ENCODE peak calls at places on chromosomes 11 and 22, in four cellular contexts. X is cardiac muscle cell, T is HL-60, D is SK-N-SH. S is an unnamed sample.

GRCh38 chr11:16936643-16937042 is 77.6 kb downstream of the PLEKHA7 start:
- DNase-seq in D (no peak), X (no peak), T (no peak), S (no peak)

GRCh38 chr11:78420796-78421209 is 3.2 kb upstream of the GAB2 start:
- DNase-seq in T (no peak), D (peak; percentile 65), X (peak; percentile 82), S (no peak)

GRCh38 chr11:130146797-130147196 is 12.8 kb upstream of the ST14 start:
- DNase-seq in X (peak; percentile 25), D (no peak), T (peak; percentile 47), S (no peak)

GRCh38 chr11:1501421-1502167 is 15.0 kb upstream of the MOB2 start:
- DNase-seq in X (no peak), D (no peak), T (no peak), S (no peak)

GRCh38 chr11:67261942-67262681 is 4.2 kb upstream of the GRK2 start:
- DNase-seq in D (no peak), X (no peak), T (no peak), S (no peak)

GRCh38 chr11:77561257-77561656 is 28.5 kb upstream of the AQP11 start:
- DNase-seq in T (no peak), D (no peak), X (no peak), S (no peak)

GRCh38 chr22:46588279-46589140 is 31.7 kb upstream of the GRAMD4 start:
- DNase-seq in X (no peak), T (no peak), D (no peak), S (no peak)

GRCh38 chr11:41281131-41281742 is 178.2 kb downstream of the LRRC4C start:
- DNase-seq in X (no peak), D (no peak), T (no peak), S (no peak)

GRCh38 chr11:29996016-29996415 is 20.8 kb downstream of the KCNA4 start:
- DNase-seq in D (no peak), X (no peak), T (no peak), S (no peak)

GRCh38 chr11:10436224-10436623 is 18.8 kb upstream of the AMPD3 start:
- DNase-seq in X (no peak), D (no peak), T (peak; percentile 67), S (no peak)

GRCh38 chr11:130874396-130874795 is 41.9 kb downstream of the SNX19 start:
- DNase-seq in X (no peak), T (no peak), D (no peak), S (no peak)

GRCh38 chr22:23522642-23523251 is 57.3 kb downstream of the IGLL1 start:
- DNase-seq in T (no peak), X (peak; percentile 40), D (peak; percentile 67), S (peak; percentile 57)

GRCh38 chr22:36362819-36363377 is 24.9 kb downstream of the MYH9 start:
- DNase-seq in D (no peak), X (no peak), T (no peak), S (no peak)

GRCh38 chr11:72326151-72326842 is 82.3 kb upstream of the PHOX2A start:
- DNase-seq in T (no peak), X (peak; percentile 34), D (peak; percentile 71), S (no peak)

GRCh38 chr11:33033493-33033892 is 5.9 kb upstream of the TCP11L1 start:
- DNase-seq in X (no peak), D (no peak), T (no peak), S (no peak)

GRCh38 chr11:3044004-3044403 is 13.2 kb downstream of the CARS1 start:
- DNase-seq in X (peak; percentile 47), D (no peak), T (no peak), S (no peak)

GRCh38 chr22:45581549-45582080 is 78.9 kb downstream of the FBLN1 start:
- DNase-seq in T (no peak), X (no peak), D (no peak), S (no peak)

GRCh38 chr22:49992921-49993648 is 19.5 kb downstream of the IL17REL start:
- DNase-seq in X (peak; percentile 60), D (peak; percentile 85), T (no peak), S (peak; percentile 75)

GRCh38 chr22:31442768-31443489 is 43.5 kb downstream of the DRG1 start:
- DNase-seq in T (no peak), X (no peak), D (no peak), S (no peak)

GRCh38 chr11:119793335-119793984 is 64.5 kb upstream of the NECTIN1 start:
- DNase-seq in D (no peak), T (no peak), X (no peak), S (peak; percentile 74)

GRCh38 chr11:95456704-95457491 is 225.9 kb upstream of the SESN3 start:
- DNase-seq in X (peak; percentile 91), D (no peak), T (no peak), S (no peak)

GRCh38 chr11:50333861-50334260 is 301.2 kb downstream of the OR4C45 start:
- DNase-seq in D (no peak), X (no peak), T (no peak), S (no peak)

GRCh38 chr22:23305922-23306374 is 125.6 kb downstream of the BCR start:
- DNase-seq in T (no peak), X (peak; percentile 96), D (peak; percentile 75), S (no peak)

GRCh38 chr11:117822031-117822521 is 2.5 kb downstream of the FXYD2 start:
- DNase-seq in X (no peak), T (no peak), D (peak; percentile 74), S (peak; percentile 75)

GRCh38 chr11:106585061-106585460 is 433.2 kb downstream of the GUCY1A2 start:
- DNase-seq in D (peak; percentile 1), X (peak; percentile 57), T (no peak), S (peak; percentile 34)

GRCh38 chr11:45899448-45900174 is 7.5 kb downstream of the FREY1 start:
- DNase-seq in D (peak; percentile 97), T (peak; percentile 38), X (peak; percentile 87), S (peak; percentile 93)

GRCh38 chr11:93494341-93494740 is 48.9 kb downstream of the SMCO4 start:
- DNase-seq in D (no peak), X (no peak), T (no peak), S (no peak)

GRCh38 chr11:108562746-108563581 is 30.6 kb downstream of the EXPH5 start:
- DNase-seq in T (no peak), D (no peak), X (no peak), S (no peak)

GRCh38 chr22:21937821-21938070 is 14.9 kb downstream of the PPM1F start:
- DNase-seq in T (no peak), D (no peak), X (no peak), S (no peak)

GRCh38 chr22:21940521-21940920 is 12.1 kb downstream of the PPM1F start:
- DNase-seq in X (no peak), T (no peak), D (no peak), S (no peak)

GRCh38 chr22:21939392-21940319 is 13.0 kb downstream of the PPM1F start:
- DNase-seq in D (no peak), T (peak; percentile 51), X (no peak), S (peak; percentile 42)

GRCh38 chr22:21938071-21938822 is 14.4 kb downstream of the PPM1F start:
- DNase-seq in X (peak; percentile 97), T (peak; percentile 98), D (peak; percentile 96), S (peak; percentile 94)

DNA sequence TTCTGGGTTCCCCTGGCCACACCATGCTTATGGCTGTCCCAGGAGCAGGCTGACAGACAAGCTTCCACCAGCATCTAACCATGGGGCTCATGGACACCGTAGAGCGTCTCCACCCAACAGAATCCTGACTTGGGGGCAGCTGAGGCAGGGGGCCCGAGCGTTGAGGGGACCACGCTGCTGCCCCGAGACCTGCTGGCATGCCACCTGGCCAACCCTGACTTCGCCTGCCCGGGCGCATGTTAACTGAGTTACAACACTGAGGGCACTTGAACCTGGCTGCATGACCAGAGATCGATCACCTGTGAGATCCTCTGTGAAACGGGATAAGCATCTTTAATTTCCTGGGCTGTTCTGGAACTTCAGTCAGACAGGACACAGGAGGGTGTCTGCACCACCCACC is 13.7 kb downstream of the PPM1F start:
- DNase-seq in D (no peak), X (no peak), T (no peak), S (no peak)
- H3K27ac ChIP-seq in D (peak overlapping the region; percentile 89), X (no peak overlapping the region), T (peak overlapping the region; percentile 79), S (peak overlapping the region; percentile 95)

DNA sequence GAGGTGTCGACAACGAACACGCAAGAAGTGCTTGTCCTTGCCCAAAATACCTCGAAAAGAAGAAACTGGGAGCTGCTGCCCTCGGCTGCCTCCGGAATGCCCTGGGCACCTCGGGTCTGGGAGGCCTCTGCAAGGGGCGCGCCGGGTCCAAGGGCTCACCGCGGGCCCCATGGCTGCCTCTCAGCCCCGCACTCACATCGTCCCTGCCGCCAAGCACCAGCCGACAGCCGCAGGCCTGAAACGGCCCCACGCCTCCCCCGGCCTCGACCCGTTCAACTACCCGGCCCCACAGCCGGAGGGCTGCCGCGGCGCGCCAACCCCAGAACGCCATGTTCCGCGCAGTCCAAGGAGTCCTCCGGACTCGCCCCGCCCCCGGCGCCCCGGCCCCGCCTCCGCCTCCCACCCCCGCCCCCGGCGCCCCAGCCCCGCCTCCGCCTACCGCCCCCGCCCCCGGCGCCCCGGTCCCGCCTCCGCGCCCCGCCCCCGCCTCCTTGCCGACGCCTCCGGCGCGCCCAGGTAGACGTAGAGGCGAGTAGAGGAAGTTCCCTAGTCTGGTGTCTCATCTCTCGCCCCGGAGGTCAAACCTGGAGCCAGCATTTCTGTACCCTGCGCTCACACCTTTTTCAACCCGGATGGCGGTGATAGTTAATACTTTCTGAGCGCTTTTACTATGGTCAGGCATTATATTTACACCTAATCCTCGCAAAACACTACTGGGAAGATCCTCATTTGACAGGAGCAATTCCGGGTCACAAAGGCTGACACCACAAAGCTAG is at the start of gene SIRT3:
- DNase-seq in X (peak; percentile 85), D (peak; percentile 99), T (peak; percentile 73), S (peak; percentile 83)
- TF ChIP-seq CTCF in X (no peak), D (no peak), T (no peak), S (peak; percentile 3)

GRCh38 chr11:126132319-126132718 is 69.7 kb upstream of the CDON start:
- DNase-seq in X (no peak), D (no peak), T (no peak), S (no peak)

GRCh38 chr11:126135182-126136176 is 72.8 kb upstream of the CDON start:
- DNase-seq in T (no peak), X (peak; percentile 29), D (no peak), S (no peak)

GRCh38 chr11:126137146-126137545 is 74.3 kb downstream of the RPUSD4 start:
- DNase-seq in T (no peak), D (no peak), X (peak; percentile 63), S (no peak)

GRCh38 chr11:126134461-126135155 is 71.9 kb upstream of the CDON start:
- DNase-seq in X (no peak), D (no peak), T (no peak), S (no peak)

DNA sequence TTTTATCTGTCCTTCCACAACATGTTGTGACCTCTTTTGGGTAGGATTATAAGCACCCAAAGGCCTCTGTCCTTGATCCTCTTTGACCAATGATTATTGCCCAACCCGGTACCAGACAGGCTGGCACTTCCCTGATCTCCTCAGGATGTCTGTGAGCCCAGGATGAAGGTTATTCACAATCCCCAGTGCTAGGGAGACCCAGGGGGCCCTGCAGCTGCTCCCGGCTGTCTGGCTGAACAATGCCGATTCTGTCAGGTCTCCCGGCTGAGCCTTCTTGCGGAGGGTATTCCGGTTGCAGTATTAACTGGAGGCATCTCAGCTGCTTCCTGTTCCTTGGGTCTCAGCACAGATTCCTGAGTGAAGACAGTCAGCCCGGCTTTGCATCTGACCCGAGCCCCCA is 71.2 kb upstream of the CDON start:
- DNase-seq in D (no peak), T (no peak), X (no peak), S (peak; percentile 75)
- H3K4me3 ChIP-seq in D (no peak overlapping the region), T (no peak overlapping the region), X (no peak overlapping the region), S (no peak overlapping the region)

DNA sequence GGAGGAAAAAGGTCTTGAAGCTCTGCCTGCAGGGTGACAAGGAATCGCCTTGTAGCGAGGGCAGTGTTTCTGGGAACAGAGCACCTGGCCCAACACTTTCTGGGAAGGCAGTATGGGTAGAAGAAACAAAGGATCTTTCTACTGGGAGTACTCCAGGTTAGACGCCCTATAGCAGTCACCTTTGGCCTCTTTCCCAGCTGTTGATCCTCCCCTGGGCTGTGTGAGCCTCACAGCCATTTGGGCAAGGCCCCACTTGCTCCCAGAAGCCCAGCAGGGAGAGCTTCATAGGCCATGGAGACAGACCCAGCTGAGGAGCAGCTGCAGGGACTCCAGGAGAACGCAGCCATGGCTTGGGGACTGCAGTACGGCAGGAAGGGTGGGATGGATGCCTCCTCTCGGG is 1.2 kb downstream of the SLCO2B1 start:
- DNase-seq in T (no peak), D (no peak), X (no peak), S (no peak)
- H3K27ac ChIP-seq in T (no peak overlapping the region), D (no peak overlapping the region), X (no peak overlapping the region), S (no peak overlapping the region)